ENCODE peak calls at places on chromosomes 6 and 20, in ten cellular contexts. One of them, this sample, is unnamed.

GRCh38 chr6:148200302-148200701 is 142.3 kb upstream of the SASH1 start:
- DNase-seq in iPS-NIHi11: peak
- DNase-seq in epithelial cell of esophagus: no peak
- DNase-seq in NCI-H774: peak
- DNase-seq in left colon: no peak
- DNase-seq in GM04504: no peak
- DNase-seq in SK-N-DZ: no peak
- DNase-seq in choroid plexus epithelial cell: peak
- DNase-seq in left ventricle myocardium inferior: no peak
- DNase-seq in HuH-7.5: no peak
- DNase-seq in this sample: no peak

GRCh38 chr6:110590821-110591351 is 114.5 kb upstream of the SLC22A16 start:
- DNase-seq in GM04504: no peak
- DNase-seq in SK-N-DZ: no peak
- DNase-seq in NCI-H774: no peak
- DNase-seq in left ventricle myocardium inferior: no peak
- DNase-seq in epithelial cell of esophagus: no peak
- DNase-seq in iPS-NIHi11: no peak
- DNase-seq in HuH-7.5: no peak
- DNase-seq in choroid plexus epithelial cell: peak
- DNase-seq in left colon: no peak
- DNase-seq in this sample: no peak

GRCh38 chr6:20444786-20445271 is 43.1 kb downstream of the E2F3 start:
- DNase-seq in GM04504: no peak
- DNase-seq in epithelial cell of esophagus: peak
- DNase-seq in left ventricle myocardium inferior: no peak
- DNase-seq in left colon: no peak
- DNase-seq in choroid plexus epithelial cell: no peak
- DNase-seq in HuH-7.5: no peak
- DNase-seq in iPS-NIHi11: no peak
- DNase-seq in NCI-H774: no peak
- DNase-seq in SK-N-DZ: no peak
- DNase-seq in this sample: no peak

GRCh38 chr20:1652960-1653359 is 4.6 kb downstream of the SIRPG start:
- DNase-seq in left colon: no peak
- DNase-seq in SK-N-DZ: no peak
- DNase-seq in choroid plexus epithelial cell: no peak
- DNase-seq in iPS-NIHi11: no peak
- DNase-seq in HuH-7.5: no peak
- DNase-seq in GM04504: no peak
- DNase-seq in epithelial cell of esophagus: no peak
- DNase-seq in NCI-H774: no peak
- DNase-seq in left ventricle myocardium inferior: no peak
- DNase-seq in this sample: no peak

GRCh38 chr20:1177680-1178079 is 7.1 kb downstream of the TMEM74B start:
- DNase-seq in iPS-NIHi11: peak
- DNase-seq in choroid plexus epithelial cell: peak
- DNase-seq in left colon: no peak
- DNase-seq in GM04504: no peak
- DNase-seq in SK-N-DZ: peak
- DNase-seq in NCI-H774: no peak
- DNase-seq in epithelial cell of esophagus: peak
- DNase-seq in left ventricle myocardium inferior: no peak
- DNase-seq in HuH-7.5: peak
- DNase-seq in this sample: no peak

GRCh38 chr6:40419377-40419776 is 167.8 kb downstream of the LRFN2 start:
- DNase-seq in choroid plexus epithelial cell: peak
- DNase-seq in NCI-H774: no peak
- DNase-seq in SK-N-DZ: no peak
- DNase-seq in GM04504: no peak
- DNase-seq in HuH-7.5: no peak
- DNase-seq in left ventricle myocardium inferior: no peak
- DNase-seq in iPS-NIHi11: peak
- DNase-seq in left colon: no peak
- DNase-seq in epithelial cell of esophagus: peak
- DNase-seq in this sample: no peak

GRCh38 chr6:37369321-37370196 is 15.8 kb downstream of the RNF8 start:
- DNase-seq in SK-N-DZ: no peak
- DNase-seq in iPS-NIHi11: no peak
- DNase-seq in left colon: no peak
- DNase-seq in GM04504: no peak
- DNase-seq in HuH-7.5: no peak
- DNase-seq in epithelial cell of esophagus: peak
- DNase-seq in choroid plexus epithelial cell: peak
- DNase-seq in NCI-H774: no peak
- DNase-seq in left ventricle myocardium inferior: no peak
- DNase-seq in this sample: no peak

GRCh38 chr6:138647006-138647405 is 126.6 kb upstream of the CCDC28A start:
- DNase-seq in iPS-NIHi11: no peak
- DNase-seq in HuH-7.5: no peak
- DNase-seq in choroid plexus epithelial cell: peak
- DNase-seq in SK-N-DZ: no peak
- DNase-seq in epithelial cell of esophagus: peak
- DNase-seq in GM04504: peak
- DNase-seq in left ventricle myocardium inferior: no peak
- DNase-seq in left colon: no peak
- DNase-seq in NCI-H774: no peak
- DNase-seq in this sample: no peak

GRCh38 chr6:164640946-164641345 is 668.5 kb downstream of the C6orf118 start:
- DNase-seq in choroid plexus epithelial cell: no peak
- DNase-seq in NCI-H774: no peak
- DNase-seq in left colon: no peak
- DNase-seq in GM04504: no peak
- DNase-seq in SK-N-DZ: no peak
- DNase-seq in HuH-7.5: no peak
- DNase-seq in epithelial cell of esophagus: no peak
- DNase-seq in iPS-NIHi11: no peak
- DNase-seq in left ventricle myocardium inferior: no peak
- DNase-seq in this sample: no peak

GRCh38 chr6:44508646-44509045 is 121.1 kb downstream of the CDC5L start:
- DNase-seq in HuH-7.5: no peak
- DNase-seq in NCI-H774: no peak
- DNase-seq in choroid plexus epithelial cell: peak
- DNase-seq in iPS-NIHi11: no peak
- DNase-seq in epithelial cell of esophagus: peak
- DNase-seq in GM04504: peak
- DNase-seq in SK-N-DZ: no peak
- DNase-seq in left ventricle myocardium inferior: no peak
- DNase-seq in left colon: no peak
- DNase-seq in this sample: no peak

GRCh38 chr6:166052837-166053236 is 114.8 kb downstream of the TBXT start:
- DNase-seq in NCI-H774: no peak
- DNase-seq in left colon: no peak
- DNase-seq in iPS-NIHi11: no peak
- DNase-seq in HuH-7.5: no peak
- DNase-seq in SK-N-DZ: no peak
- DNase-seq in choroid plexus epithelial cell: no peak
- DNase-seq in epithelial cell of esophagus: no peak
- DNase-seq in left ventricle myocardium inferior: no peak
- DNase-seq in GM04504: no peak
- DNase-seq in this sample: no peak

GRCh38 chr6:69571234-69571633 is 225.6 kb downstream of the LMBRD1 start:
- DNase-seq in SK-N-DZ: no peak
- DNase-seq in left ventricle myocardium inferior: no peak
- DNase-seq in HuH-7.5: no peak
- DNase-seq in iPS-NIHi11: no peak
- DNase-seq in left colon: no peak
- DNase-seq in choroid plexus epithelial cell: no peak
- DNase-seq in epithelial cell of esophagus: no peak
- DNase-seq in GM04504: no peak
- DNase-seq in NCI-H774: no peak
- DNase-seq in this sample: no peak

GRCh38 chr6:80181352-80182081 is 75.0 kb downstream of the BCKDHB start:
- DNase-seq in left ventricle myocardium inferior: no peak
- DNase-seq in NCI-H774: no peak
- DNase-seq in left colon: no peak
- DNase-seq in choroid plexus epithelial cell: no peak
- DNase-seq in epithelial cell of esophagus: no peak
- DNase-seq in GM04504: no peak
- DNase-seq in SK-N-DZ: no peak
- DNase-seq in iPS-NIHi11: no peak
- DNase-seq in HuH-7.5: no peak
- DNase-seq in this sample: no peak

GRCh38 chr6:33958208-33958862 is 154.5 kb upstream of the MLN start:
- DNase-seq in GM04504: no peak
- DNase-seq in choroid plexus epithelial cell: peak
- DNase-seq in NCI-H774: no peak
- DNase-seq in left colon: no peak
- DNase-seq in epithelial cell of esophagus: no peak
- DNase-seq in iPS-NIHi11: peak
- DNase-seq in HuH-7.5: no peak
- DNase-seq in SK-N-DZ: no peak
- DNase-seq in left ventricle myocardium inferior: no peak
- DNase-seq in this sample: no peak

GRCh38 chr6:87407896-87408720 is at the start of gene CFAP206:
- DNase-seq in choroid plexus epithelial cell: peak
- DNase-seq in left colon: peak
- DNase-seq in iPS-NIHi11: peak
- DNase-seq in HuH-7.5: peak
- DNase-seq in epithelial cell of esophagus: peak
- DNase-seq in NCI-H774: peak
- DNase-seq in GM04504: peak
- DNase-seq in SK-N-DZ: peak
- DNase-seq in left ventricle myocardium inferior: peak
- DNase-seq in this sample: peak

GRCh38 chr6:12163149-12163548 is 127.0 kb upstream of the EDN1 start:
- DNase-seq in iPS-NIHi11: no peak
- DNase-seq in choroid plexus epithelial cell: peak
- DNase-seq in left colon: no peak
- DNase-seq in epithelial cell of esophagus: no peak
- DNase-seq in SK-N-DZ: no peak
- DNase-seq in left ventricle myocardium inferior: no peak
- DNase-seq in NCI-H774: no peak
- DNase-seq in HuH-7.5: no peak
- DNase-seq in GM04504: no peak
- DNase-seq in this sample: peak

GRCh38 chr6:149335924-149336323 is 18.4 kb downstream of the TAB2 start:
- DNase-seq in iPS-NIHi11: no peak
- DNase-seq in choroid plexus epithelial cell: peak
- DNase-seq in left colon: no peak
- DNase-seq in GM04504: peak
- DNase-seq in left ventricle myocardium inferior: no peak
- DNase-seq in SK-N-DZ: no peak
- DNase-seq in HuH-7.5: no peak
- DNase-seq in NCI-H774: no peak
- DNase-seq in epithelial cell of esophagus: peak
- DNase-seq in this sample: no peak

This sample was measured in T-cell.